ENCODE peak calls at places on chromosome 13, in six cellular contexts. One of them, this sample, is unnamed.

GRCh38 chr13:40812724-40813445 is 23.5 kb downstream of the SLC25A15 start:
- DNase-seq in A549: peak; percentile 3
- DNase-seq in PC-9: no peak
- DNase-seq in H9: no peak
- DNase-seq in fibroblast of lung: peak; percentile 44
- DNase-seq in right lobe of liver: no peak
- DNase-seq in this sample: peak; percentile 61

GRCh38 chr13:47420568-47420967 is 523.7 kb upstream of the HTR2A start:
- DNase-seq in A549: no peak
- DNase-seq in PC-9: no peak
- DNase-seq in H9: no peak
- DNase-seq in fibroblast of lung: peak; percentile 30
- DNase-seq in right lobe of liver: no peak
- DNase-seq in this sample: no peak

GRCh38 chr13:26558074-26558805 is 757 bp downstream of the WASF3 start:
- DNase-seq in A549: no peak
- DNase-seq in PC-9: no peak
- DNase-seq in H9: no peak
- DNase-seq in fibroblast of lung: peak; percentile 26
- DNase-seq in right lobe of liver: no peak
- DNase-seq in this sample: no peak

GRCh38 chr13:34344761-34345600 is 527.0 kb downstream of the RFC3 start:
- DNase-seq in A549: no peak
- DNase-seq in PC-9: no peak
- DNase-seq in H9: no peak
- DNase-seq in fibroblast of lung: peak; percentile 31
- DNase-seq in right lobe of liver: no peak
- DNase-seq in this sample: no peak

GRCh38 chr13:48156466-48156865 is 61.6 kb upstream of the MED4 start:
- DNase-seq in A549: no peak
- DNase-seq in PC-9: no peak
- DNase-seq in H9: peak; percentile 71
- DNase-seq in fibroblast of lung: no peak
- DNase-seq in right lobe of liver: no peak
- DNase-seq in this sample: peak; percentile 64

GRCh38 chr13:34779171-34779570 is 162.9 kb upstream of the NBEA start:
- DNase-seq in A549: peak; percentile 20
- DNase-seq in PC-9: no peak
- DNase-seq in H9: no peak
- DNase-seq in fibroblast of lung: no peak
- DNase-seq in right lobe of liver: no peak
- DNase-seq in this sample: no peak

GRCh38 chr13:47114030-47114429 is 217.2 kb upstream of the HTR2A start:
- DNase-seq in A549: no peak
- DNase-seq in PC-9: no peak
- DNase-seq in H9: no peak
- DNase-seq in fibroblast of lung: peak; percentile 88
- DNase-seq in right lobe of liver: no peak
- DNase-seq in this sample: peak; percentile 81

GRCh38 chr13:27638521-27638920 is 16.8 kb downstream of the POLR1D start:
- DNase-seq in A549: no peak
- DNase-seq in PC-9: no peak
- DNase-seq in H9: no peak
- DNase-seq in fibroblast of lung: peak; percentile 47
- DNase-seq in right lobe of liver: no peak
- DNase-seq in this sample: no peak

GRCh38 chr13:111005364-111005763 is 90.5 kb upstream of the ANKRD10 start:
- DNase-seq in A549: peak; percentile 31
- DNase-seq in PC-9: no peak
- DNase-seq in H9: no peak
- DNase-seq in fibroblast of lung: peak; percentile 66
- DNase-seq in right lobe of liver: no peak
- DNase-seq in this sample: no peak

GRCh38 chr13:97339019-97339988 is 94.7 kb upstream of the RAP2A start:
- DNase-seq in A549: peak; percentile 28
- DNase-seq in PC-9: no peak
- DNase-seq in H9: no peak
- DNase-seq in fibroblast of lung: peak; percentile 86
- DNase-seq in right lobe of liver: no peak
- DNase-seq in this sample: no peak

GRCh38 chr13:65909501-65909900 is 1320.6 kb downstream of the PCDH9 start:
- DNase-seq in A549: no peak
- DNase-seq in PC-9: no peak
- DNase-seq in H9: no peak
- DNase-seq in fibroblast of lung: no peak
- DNase-seq in right lobe of liver: no peak
- DNase-seq in this sample: no peak

GRCh38 chr13:106799731-106800335 is 231.9 kb upstream of the ARGLU1 start:
- DNase-seq in A549: no peak
- DNase-seq in PC-9: no peak
- DNase-seq in H9: no peak
- DNase-seq in fibroblast of lung: no peak
- DNase-seq in right lobe of liver: no peak
- DNase-seq in this sample: no peak

GRCh38 chr13:32902898-32903297 is 113.3 kb upstream of the KL start:
- DNase-seq in A549: no peak
- DNase-seq in PC-9: no peak
- DNase-seq in H9: peak; percentile 68
- DNase-seq in fibroblast of lung: peak; percentile 81
- DNase-seq in right lobe of liver: no peak
- DNase-seq in this sample: no peak

GRCh38 chr13:49652691-49653305 is 24.5 kb downstream of the ARL11 start:
- DNase-seq in A549: peak; percentile 52
- DNase-seq in PC-9: peak; percentile 57
- DNase-seq in H9: peak; percentile 70
- DNase-seq in fibroblast of lung: no peak
- DNase-seq in right lobe of liver: no peak
- DNase-seq in this sample: no peak

GRCh38 chr13:111181977-111182376 is 66.9 kb downstream of the ARHGEF7 start:
- DNase-seq in A549: no peak
- DNase-seq in PC-9: peak; percentile 5
- DNase-seq in H9: no peak
- DNase-seq in fibroblast of lung: no peak
- DNase-seq in right lobe of liver: no peak
- DNase-seq in this sample: no peak

GRCh38 chr13:65063753-65064152 is 2166.4 kb downstream of the PCDH9 start:
- DNase-seq in A549: peak; percentile 30
- DNase-seq in PC-9: no peak
- DNase-seq in H9: no peak
- DNase-seq in fibroblast of lung: peak; percentile 72
- DNase-seq in right lobe of liver: no peak
- DNase-seq in this sample: no peak

GRCh38 chr13:46636451-46636850 is 83.5 kb downstream of the LRCH1 start:
- DNase-seq in A549: no peak
- DNase-seq in PC-9: no peak
- DNase-seq in H9: no peak
- DNase-seq in fibroblast of lung: no peak
- DNase-seq in right lobe of liver: no peak
- DNase-seq in this sample: no peak

GRCh38 chr13:96238861-96239260 is 149.0 kb downstream of the HS6ST3 start:
- DNase-seq in A549: no peak
- DNase-seq in PC-9: peak; percentile 73
- DNase-seq in H9: no peak
- DNase-seq in fibroblast of lung: peak; percentile 68
- DNase-seq in right lobe of liver: no peak
- DNase-seq in this sample: no peak

GRCh38 chr13:44301639-44302015 is 72.0 kb upstream of the SERP2 start:
- DNase-seq in A549: no peak
- DNase-seq in PC-9: no peak
- DNase-seq in H9: no peak
- DNase-seq in fibroblast of lung: no peak
- DNase-seq in right lobe of liver: no peak
- DNase-seq in this sample: no peak

GRCh38 chr13:98162935-98163334 is 14.1 kb downstream of the RNF113B start:
- DNase-seq in A549: no peak
- DNase-seq in PC-9: no peak
- DNase-seq in H9: no peak
- DNase-seq in fibroblast of lung: no peak
- DNase-seq in right lobe of liver: no peak
- DNase-seq in this sample: no peak

GRCh38 chr13:47119568-47120080 is 222.8 kb upstream of the HTR2A start:
- DNase-seq in A549: no peak
- DNase-seq in PC-9: no peak
- DNase-seq in H9: no peak
- DNase-seq in fibroblast of lung: peak; percentile 43
- DNase-seq in right lobe of liver: no peak
- DNase-seq in this sample: no peak

GRCh38 chr13:24053505-24054251 is 106.8 kb upstream of the SPATA13 start:
- DNase-seq in A549: peak; percentile 72
- DNase-seq in PC-9: peak; percentile 78
- DNase-seq in H9: peak; percentile 87
- DNase-seq in fibroblast of lung: peak; percentile 60
- DNase-seq in right lobe of liver: peak; percentile 66
- DNase-seq in this sample: peak; percentile 36

GRCh38 chr13:42574435-42575311 is 721 bp downstream of the TNFSF11 start:
- DNase-seq in A549: no peak
- DNase-seq in PC-9: no peak
- DNase-seq in H9: peak; percentile 43
- DNase-seq in fibroblast of lung: no peak
- DNase-seq in right lobe of liver: no peak
- DNase-seq in this sample: no peak

GRCh38 chr13:19838726-19839342 is 24.6 kb downstream of the ZMYM5 start:
- DNase-seq in A549: no peak
- DNase-seq in PC-9: no peak
- DNase-seq in H9: no peak
- DNase-seq in fibroblast of lung: peak; percentile 81
- DNase-seq in right lobe of liver: no peak
- DNase-seq in this sample: no peak

GRCh38 chr13:109481046-109481445 is 305.3 kb downstream of the IRS2 start:
- DNase-seq in A549: no peak
- DNase-seq in PC-9: no peak
- DNase-seq in H9: no peak
- DNase-seq in fibroblast of lung: peak; percentile 20
- DNase-seq in right lobe of liver: no peak
- DNase-seq in this sample: no peak

GRCh38 chr13:97911311-97912138 is 42.0 kb upstream of the IPO5 start:
- DNase-seq in A549: peak; percentile 36
- DNase-seq in PC-9: peak; percentile 41
- DNase-seq in H9: peak; percentile 64
- DNase-seq in fibroblast of lung: peak; percentile 40
- DNase-seq in right lobe of liver: no peak
- DNase-seq in this sample: peak; percentile 32

GRCh38 chr13:110541526-110541920 is 20.0 kb downstream of the RAB20 start:
- DNase-seq in A549: no peak
- DNase-seq in PC-9: no peak
- DNase-seq in H9: no peak
- DNase-seq in fibroblast of lung: peak; percentile 32
- DNase-seq in right lobe of liver: no peak
- DNase-seq in this sample: peak; percentile 31

GRCh38 chr13:44451651-44452050 is 78.0 kb downstream of the SERP2 start:
- DNase-seq in A549: no peak
- DNase-seq in PC-9: no peak
- DNase-seq in H9: no peak
- DNase-seq in fibroblast of lung: no peak
- DNase-seq in right lobe of liver: no peak
- DNase-seq in this sample: no peak

GRCh38 chr13:25046985-25047660 is 48.8 kb upstream of the PABPC3 start:
- DNase-seq in A549: no peak
- DNase-seq in PC-9: no peak
- DNase-seq in H9: peak; percentile 78
- DNase-seq in fibroblast of lung: peak; percentile 49
- DNase-seq in right lobe of liver: no peak
- DNase-seq in this sample: no peak

GRCh38 chr13:87942204-87942603 is 271.0 kb downstream of the SLITRK5 start:
- DNase-seq in A549: no peak
- DNase-seq in PC-9: no peak
- DNase-seq in H9: no peak
- DNase-seq in fibroblast of lung: peak; percentile 3
- DNase-seq in right lobe of liver: no peak
- DNase-seq in this sample: no peak

DNA sequence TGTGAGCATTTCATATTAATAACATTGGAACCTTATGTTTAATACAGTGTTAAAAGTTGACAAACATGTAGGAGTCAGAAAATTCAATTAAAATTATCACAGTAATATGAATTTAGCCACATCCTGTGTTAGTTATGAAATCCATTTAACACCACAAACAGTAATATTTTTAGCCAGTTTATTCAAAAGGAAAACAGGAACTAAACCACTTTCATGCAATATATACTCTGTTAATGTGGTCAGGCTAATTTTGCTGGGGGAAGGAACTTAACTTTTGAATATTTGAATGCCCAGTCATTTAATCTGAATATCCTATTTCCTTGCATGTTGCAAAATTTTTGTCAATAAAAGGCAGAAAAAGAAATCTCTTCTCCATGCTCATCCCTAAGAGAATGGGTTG is 14.9 kb upstream of the ALOX5AP start:
- DNase-seq in A549: no peak
- DNase-seq in PC-9: no peak
- DNase-seq in H9: no peak
- DNase-seq in fibroblast of lung: no peak
- DNase-seq in right lobe of liver: no peak
- DNase-seq in this sample: no peak
- H3K27ac ChIP-seq in A549: peak overlapping the region; percentile 66
- H3K27ac ChIP-seq in PC-9: no peak overlapping the region
- H3K27ac ChIP-seq in H9: no peak overlapping the region
- H3K27ac ChIP-seq in fibroblast of lung: no peak overlapping the region
- H3K27ac ChIP-seq in right lobe of liver: no peak overlapping the region
- H3K27ac ChIP-seq in this sample: no peak overlapping the region

GRCh38 chr13:31827707-31828106 is 88.4 kb downstream of the RXFP2 start:
- DNase-seq in A549: no peak
- DNase-seq in PC-9: no peak
- DNase-seq in H9: no peak
- DNase-seq in fibroblast of lung: no peak
- DNase-seq in right lobe of liver: no peak
- DNase-seq in this sample: no peak

GRCh38 chr13:31824705-31825512 is 85.6 kb downstream of the RXFP2 start:
- DNase-seq in A549: no peak
- DNase-seq in PC-9: no peak
- DNase-seq in H9: no peak
- DNase-seq in fibroblast of lung: peak; percentile 59
- DNase-seq in right lobe of liver: no peak
- DNase-seq in this sample: no peak
- TF ChIP-seq CTCF in A549: no peak
- TF ChIP-seq CTCF in PC-9: peak; percentile 28
- TF ChIP-seq CTCF in H9: peak; percentile 30
- TF ChIP-seq CTCF in fibroblast of lung: peak; percentile 11
- TF ChIP-seq CTCF in right lobe of liver: no peak
- TF ChIP-seq CTCF in this sample: peak; percentile 36

DNA sequence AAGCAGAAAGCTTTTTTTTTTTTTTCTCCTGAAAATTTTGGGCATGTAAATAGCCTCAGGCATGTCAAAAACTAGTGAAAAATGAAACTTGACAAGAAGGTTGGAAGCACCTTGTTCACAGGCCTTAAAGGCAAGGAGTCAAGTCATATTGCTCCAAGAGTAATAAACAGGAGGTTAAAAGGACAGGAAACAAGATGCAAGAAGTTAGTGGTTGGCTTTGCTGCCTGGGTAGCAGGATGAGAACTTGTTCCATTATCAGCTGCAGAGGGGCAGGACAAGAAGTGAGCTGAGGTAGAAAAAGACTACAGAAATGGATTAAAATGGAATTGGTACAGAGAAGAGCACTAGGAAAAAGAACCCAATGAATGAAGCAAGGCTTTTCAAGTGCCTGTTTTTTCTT is 242.6 kb downstream of the DCT start:
- DNase-seq in A549: no peak
- DNase-seq in PC-9: no peak
- DNase-seq in H9: no peak
- DNase-seq in fibroblast of lung: no peak
- DNase-seq in right lobe of liver: no peak
- DNase-seq in this sample: no peak
- H3K4me1 ChIP-seq in A549: peaks cover 16% of the 10 kb centered on the region
- H3K4me1 ChIP-seq in PC-9: no peaks in the 10 kb centered on the region
- H3K4me1 ChIP-seq in H9: no peaks in the 10 kb centered on the region
- H3K4me1 ChIP-seq in fibroblast of lung: peaks cover 4% of the 10 kb centered on the region
- H3K4me1 ChIP-seq in right lobe of liver: peaks cover 13% of the 10 kb centered on the region
- H3K4me1 ChIP-seq in this sample: peaks cover 8% of the 10 kb centered on the region

GRCh38 chr13:99859178-99860177 is 112.1 kb downstream of the ZIC5 start:
- DNase-seq in A549: no peak
- DNase-seq in PC-9: no peak
- DNase-seq in H9: no peak
- DNase-seq in fibroblast of lung: no peak
- DNase-seq in right lobe of liver: no peak
- DNase-seq in this sample: no peak
- H3K27ac ChIP-seq in A549: no peak overlapping the region
- H3K27ac ChIP-seq in PC-9: no peak overlapping the region
- H3K27ac ChIP-seq in H9: no peak overlapping the region
- H3K27ac ChIP-seq in fibroblast of lung: no peak overlapping the region
- H3K27ac ChIP-seq in right lobe of liver: no peak overlapping the region
- H3K27ac ChIP-seq in this sample: no peak overlapping the region